ENCODE peak calls at places on chromosomes 1 and 21, in eight cellular contexts. A is heart right ventricle, U is T-cell, V is GM04504, K is GM10248, L is retina, Z is NCI-H1092, R is H7. I is an unnamed sample.

GRCh38 chr1:77796695-77797405 is 17.4 kb downstream of the MIGA1 start:
- DNase-seq in A (no peak), U (no peak), V (no peak), K (no peak), L (no peak), Z (no peak), R (no peak), I (no peak)

GRCh38 chr1:118928739-118929554 is 59.2 kb downstream of the TBX15 start:
- DNase-seq in A (no peak), U (no peak), V (no peak), K (peak; percentile 9), L (no peak), Z (no peak), R (peak; percentile 7), I (no peak)

GRCh38 chr1:117682372-117682771 is 76.5 kb downstream of the TENT5C start:
- DNase-seq in A (peak; percentile 48), U (no peak), V (no peak), K (no peak), L (no peak), Z (no peak), R (no peak), I (no peak)

GRCh38 chr1:227889863-227890405 is 57.8 kb downstream of the WNT9A start:
- DNase-seq in A (no peak), U (no peak), V (no peak), K (no peak), L (no peak), Z (no peak), R (peak; percentile 26), I (no peak)

GRCh38 chr1:27593341-27594326 is 10.3 kb downstream of the AHDC1 start:
- DNase-seq in A (no peak), U (no peak), V (no peak), K (no peak), L (peak; percentile 56), Z (no peak), R (peak; percentile 61), I (no peak)

GRCh38 chr1:2585318-2586092 is 1.1 kb upstream of the PRXL2B start:
- DNase-seq in A (peak; percentile 80), U (peak; percentile 73), V (peak; percentile 6), K (peak; percentile 72), L (peak; percentile 81), Z (no peak), R (peak; percentile 88), I (peak; percentile 62)

GRCh38 chr1:162772571-162773154 is 17.8 kb upstream of the HSD17B7 start:
- DNase-seq in A (no peak), U (no peak), V (no peak), K (no peak), L (no peak), Z (no peak), R (no peak), I (no peak)

GRCh38 chr21:17196619-17197018 is 316.2 kb upstream of the CXADR start:
- DNase-seq in A (no peak), U (no peak), V (no peak), K (no peak), L (no peak), Z (no peak), R (no peak), I (no peak)

GRCh38 chr1:157153743-157154142 is 15.5 kb upstream of the ETV3 start:
- DNase-seq in A (no peak), U (no peak), V (no peak), K (no peak), L (no peak), Z (no peak), R (no peak), I (no peak)

GRCh38 chr1:59081795-59082194 is 215.1 kb upstream of the FGGY start:
- DNase-seq in A (no peak), U (no peak), V (no peak), K (no peak), L (no peak), Z (no peak), R (no peak), I (no peak)

GRCh38 chr1:119116725-119117124 is 23.7 kb downstream of the WARS2 start:
- DNase-seq in A (no peak), U (no peak), V (no peak), K (no peak), L (no peak), Z (no peak), R (no peak), I (no peak)

GRCh38 chr1:15443281-15443680 is 5.0 kb downstream of the CTRC start:
- DNase-seq in A (no peak), U (no peak), V (no peak), K (no peak), L (no peak), Z (no peak), R (no peak), I (no peak)

GRCh38 chr1:15975358-15975804 is 520 bp downstream of the ZBTB17 start:
- DNase-seq in A (peak; percentile 35), U (peak; percentile 48), V (no peak), K (peak; percentile 83), L (peak; percentile 65), Z (peak; percentile 38), R (peak; percentile 94), I (peak; percentile 60)

GRCh38 chr1:152926091-152926490 is 17.7 kb downstream of the IVL start:
- DNase-seq in A (no peak), U (no peak), V (no peak), K (peak; percentile 52), L (no peak), Z (no peak), R (peak; percentile 53), I (no peak)

GRCh38 chr1:81799939-81800740 is 594 bp upstream of the ADGRL2 start:
- DNase-seq in A (peak; percentile 68), U (no peak), V (peak; percentile 34), K (peak; percentile 13), L (peak; percentile 92), Z (peak; percentile 19), R (peak; percentile 82), I (no peak)

GRCh38 chr1:169595764-169596711 is 9.8 kb upstream of the F5 start:
- DNase-seq in A (no peak), U (no peak), V (no peak), K (no peak), L (no peak), Z (no peak), R (peak; percentile 16), I (no peak)

GRCh38 chr1:246043556-246043955 is 463.5 kb downstream of the SMYD3 start:
- DNase-seq in A (no peak), U (no peak), V (no peak), K (no peak), L (peak; percentile 44), Z (peak; percentile 38), R (no peak), I (no peak)

GRCh38 chr1:40818264-40818961 is 34.8 kb downstream of the KCNQ4 start:
- DNase-seq in A (peak; percentile 58), U (peak; percentile 87), V (no peak), K (peak; percentile 90), L (peak; percentile 64), Z (no peak), R (peak; percentile 99), I (peak; percentile 81)

GRCh38 chr1:77222496-77222895 is 3.3 kb upstream of the PIGK start:
- DNase-seq in A (no peak), U (no peak), V (no peak), K (no peak), L (no peak), Z (no peak), R (no peak), I (no peak)

GRCh38 chr1:66446261-66447001 is 87.5 kb upstream of the SGIP1 start:
- DNase-seq in A (peak; percentile 54), U (peak; percentile 14), V (peak; percentile 48), K (peak; percentile 64), L (peak; percentile 87), Z (peak; percentile 13), R (peak; percentile 52), I (peak; percentile 21)

GRCh38 chr1:168110896-168111545 is 25.7 kb downstream of the GPR161 start:
- DNase-seq in A (no peak), U (no peak), V (no peak), K (no peak), L (no peak), Z (no peak), R (peak; percentile 70), I (no peak)

GRCh38 chr1:86731416-86731815 is 27.0 kb downstream of the SH3GLB1 start:
- DNase-seq in A (no peak), U (no peak), V (no peak), K (no peak), L (no peak), Z (no peak), R (no peak), I (no peak)

GRCh38 chr1:14259191-14259757 is 339.2 kb upstream of the KAZN start:
- DNase-seq in A (peak; percentile 69), U (no peak), V (no peak), K (no peak), L (no peak), Z (no peak), R (no peak), I (no peak)

GRCh38 chr1:16145030-16145987 is 10.6 kb downstream of the EPHA2 start:
- DNase-seq in A (peak; percentile 89), U (no peak), V (peak; percentile 83), K (no peak), L (peak; percentile 72), Z (no peak), R (peak; percentile 88), I (no peak)

GRCh38 chr1:211830055-211830329 is 571 bp downstream of the LPGAT1 start:
- DNase-seq in A (no peak), U (peak; percentile 21), V (no peak), K (no peak), L (no peak), Z (peak; percentile 37), R (no peak), I (no peak)

GRCh38 chr1:115064461-115064860 is 24.8 kb downstream of the TSPAN2 start:
- DNase-seq in A (no peak), U (no peak), V (no peak), K (no peak), L (no peak), Z (no peak), R (no peak), I (no peak)

GRCh38 chr1:96366516-96366915 is 355.1 kb upstream of the PTBP2 start:
- DNase-seq in A (no peak), U (no peak), V (no peak), K (no peak), L (no peak), Z (no peak), R (no peak), I (no peak)

GRCh38 chr21:38838598-38839369 is 33.1 kb downstream of the ETS2 start:
- DNase-seq in A (no peak), U (no peak), V (no peak), K (no peak), L (no peak), Z (no peak), R (no peak), I (no peak)

GRCh38 chr1:9603766-9604753 is 15.3 kb downstream of the TMEM201 start:
- DNase-seq in A (no peak), U (no peak), V (no peak), K (no peak), L (no peak), Z (no peak), R (no peak), I (no peak)

GRCh38 chr1:26279598-26280332 is at the start of gene SH3BGRL3:
- DNase-seq in A (peak; percentile 88), U (peak; percentile 89), V (peak; percentile 61), K (peak; percentile 95), L (peak; percentile 94), Z (peak; percentile 69), R (peak; percentile 97), I (peak; percentile 78)

GRCh38 chr21:46065215-46065992 is 32.5 kb upstream of the COL6A2 start:
- DNase-seq in A (peak; percentile 83), U (no peak), V (peak; percentile 58), K (peak; percentile 19), L (no peak), Z (no peak), R (peak; percentile 75), I (no peak)

GRCh38 chr1:30697571-30697970 is 25.8 kb downstream of the MATN1 start:
- DNase-seq in A (no peak), U (no peak), V (no peak), K (peak; percentile 67), L (no peak), Z (no peak), R (peak; percentile 55), I (no peak)

GRCh38 chr1:166974647-166975345 is 544 bp downstream of the ILDR2 start:
- DNase-seq in A (no peak), U (peak; percentile 4), V (no peak), K (peak; percentile 34), L (peak; percentile 76), Z (no peak), R (no peak), I (no peak)

GRCh38 chr1:6005276-6005917 is 13.2 kb upstream of the NPHP4 start:
- DNase-seq in A (no peak), U (no peak), V (no peak), K (no peak), L (no peak), Z (no peak), R (peak; percentile 72), I (no peak)

I was measured in effector memory CD4-positive, alpha-beta T cell.